ENCODE peak calls at places on chromosomes 11 and 22, in seven cellular contexts. F is mesenchymal stem cell, O is IMR-90, Y is H9, G is mesendoderm, H is trophoblast cell, E is H1. M is an unnamed sample.

GRCh38 chr22:27515091-27515523 is 286.4 kb downstream of the MN1 start:
- DNase-seq in F (no peak), Y (no peak), O (no peak), E (no peak), G (no peak), H (no peak), M (no peak)

GRCh38 chr11:77636738-77637344 is 753 bp downstream of the CLNS1A start:
- DNase-seq in E (no peak), O (no peak), F (peak; percentile 17), Y (no peak), G (peak; percentile 16), H (no peak), M (no peak)

GRCh38 chr11:83612891-83613766 is 327.0 kb upstream of the CCDC90B start:
- DNase-seq in O (no peak), E (peak; percentile 60), G (peak; percentile 73), Y (peak; percentile 61), H (no peak), F (no peak), M (peak; percentile 30)

GRCh38 chr11:34909435-34909834 is 6.7 kb downstream of the APIP start:
- DNase-seq in G (no peak), E (no peak), O (no peak), Y (no peak), H (no peak), F (no peak), M (no peak)

GRCh38 chr11:61472282-61472681 is 36.3 kb upstream of the LRRC10B start:
- DNase-seq in G (no peak), F (no peak), Y (no peak), H (peak; percentile 88), O (peak; percentile 10), E (no peak), M (no peak)

GRCh38 chr11:12963789-12964536 is 45.2 kb upstream of the RASSF10 start:
- DNase-seq in E (peak; percentile 92), Y (peak; percentile 83), H (peak; percentile 51), F (peak; percentile 65), O (peak; percentile 48), G (peak; percentile 80), M (peak; percentile 78)

GRCh38 chr22:42367980-42368378 is 64.2 kb downstream of the NFAM1 start:
- DNase-seq in F (no peak), G (no peak), O (no peak), H (no peak), E (no peak), Y (no peak), M (no peak)

GRCh38 chr22:44645083-44645482 is 56.9 kb upstream of the PRR5 start:
- DNase-seq in G (no peak), O (no peak), H (no peak), E (no peak), Y (no peak), F (no peak), M (no peak)

GRCh38 chr11:59931688-59932087 is 6.5 kb upstream of the OOSP1 start:
- DNase-seq in F (no peak), G (no peak), H (no peak), Y (no peak), O (no peak), E (no peak), M (no peak)

GRCh38 chr22:26471522-26471921 is 12.1 kb downstream of the HPS4 start:
- DNase-seq in G (peak; percentile 88), O (peak; percentile 83), E (no peak), Y (no peak), F (peak; percentile 88), H (peak; percentile 60), M (no peak)

GRCh38 chr11:91115116-91115515 is 892.3 kb upstream of the CHORDC1 start:
- DNase-seq in Y (no peak), H (no peak), O (no peak), G (no peak), F (no peak), E (no peak), M (no peak)

DNA sequence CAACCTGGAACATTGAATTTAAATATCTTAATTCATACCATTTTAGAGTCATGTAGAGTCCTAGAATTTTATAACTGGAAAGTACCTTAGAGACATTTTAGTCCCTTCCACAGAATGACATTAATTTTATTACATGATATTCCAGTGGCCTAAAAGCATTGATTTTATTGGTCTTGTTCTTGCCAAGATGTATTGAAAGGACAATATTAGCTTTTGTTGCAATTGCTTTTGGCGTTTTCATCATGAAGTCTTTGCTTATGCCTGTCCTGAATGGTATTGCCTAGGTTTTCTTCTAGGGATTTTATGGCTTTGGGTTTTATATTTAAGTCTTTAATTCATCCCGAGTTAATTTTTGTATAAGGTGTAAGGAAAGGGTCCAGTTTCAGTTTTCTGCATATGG is 29.0 kb downstream of the OR51F1 start:
- DNase-seq in O (no peak), Y (no peak), H (no peak), G (no peak), F (no peak), E (no peak), M (no peak)
- H4K8ac ChIP-seq in O (no peak overlapping the region), Y (no peak overlapping the region), H (no peak overlapping the region), G (no peak overlapping the region), F (no peak overlapping the region), E (no peak overlapping the region), M (no peak overlapping the region)

GRCh38 chr11:65633390-65634139 is 4.3 kb upstream of the SIPA1 start:
- DNase-seq in O (no peak), F (no peak), G (no peak), Y (no peak), H (no peak), E (no peak), M (no peak)
- H3K4ac ChIP-seq in O (no peak overlapping the region), F (no peak overlapping the region), G (no peak overlapping the region), Y (no peak overlapping the region), H (no peak overlapping the region), E (no peak overlapping the region), M (no peak overlapping the region)

GRCh38 chr22:38886333-38886732 is 14.3 kb upstream of the CBX6 start:
- DNase-seq in F (no peak), H (no peak), G (no peak), O (no peak), E (no peak), Y (no peak), M (no peak)
- H3K23ac ChIP-seq in F (no peak overlapping the region), H (no peak overlapping the region), G (no peak overlapping the region), O (no peak overlapping the region), E (no peak overlapping the region), Y (no peak overlapping the region), M (no peak overlapping the region)

GRCh38 chr11:118980191-118980881 is 8.8 kb downstream of the FOXR1 start:
- DNase-seq in O (no peak), E (peak; percentile 59), Y (peak; percentile 71), F (no peak), G (peak; percentile 64), H (no peak), M (no peak)
- H4K8ac ChIP-seq in O (no peak overlapping the region), E (no peak overlapping the region), Y (no peak overlapping the region), F (no peak overlapping the region), G (no peak overlapping the region), H (no peak overlapping the region), M (no peak overlapping the region)

DNA sequence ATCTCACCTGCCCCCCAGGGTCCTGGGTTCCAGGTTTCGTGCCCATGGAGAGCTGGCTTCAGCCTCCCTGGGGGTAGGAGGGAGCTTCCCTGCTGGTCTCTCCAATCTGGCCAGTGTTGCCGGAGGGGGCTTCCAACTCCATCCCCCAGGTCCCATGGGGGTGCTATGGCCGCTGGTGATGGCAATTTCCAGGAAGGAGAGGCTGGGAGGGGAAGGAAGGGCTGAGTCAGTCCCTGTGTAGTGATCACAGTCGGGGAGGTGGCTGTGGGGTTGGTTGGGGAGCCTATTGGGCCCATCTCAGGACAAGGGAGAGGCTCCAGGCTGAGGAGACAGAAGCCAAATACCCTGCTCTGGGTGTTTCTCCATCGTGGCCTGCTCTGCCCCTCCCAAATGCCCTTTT is 5.7 kb upstream of the CDC42EP2 start:
- DNase-seq in Y (no peak), G (no peak), F (no peak), H (no peak), O (no peak), E (no peak), M (no peak)
- H3K4ac ChIP-seq in Y (no peak overlapping the region), G (no peak overlapping the region), F (peak overlapping the region; percentile 73), H (no peak overlapping the region), O (peak overlapping the region; percentile 33), E (no peak overlapping the region), M (no peak overlapping the region)

DNA sequence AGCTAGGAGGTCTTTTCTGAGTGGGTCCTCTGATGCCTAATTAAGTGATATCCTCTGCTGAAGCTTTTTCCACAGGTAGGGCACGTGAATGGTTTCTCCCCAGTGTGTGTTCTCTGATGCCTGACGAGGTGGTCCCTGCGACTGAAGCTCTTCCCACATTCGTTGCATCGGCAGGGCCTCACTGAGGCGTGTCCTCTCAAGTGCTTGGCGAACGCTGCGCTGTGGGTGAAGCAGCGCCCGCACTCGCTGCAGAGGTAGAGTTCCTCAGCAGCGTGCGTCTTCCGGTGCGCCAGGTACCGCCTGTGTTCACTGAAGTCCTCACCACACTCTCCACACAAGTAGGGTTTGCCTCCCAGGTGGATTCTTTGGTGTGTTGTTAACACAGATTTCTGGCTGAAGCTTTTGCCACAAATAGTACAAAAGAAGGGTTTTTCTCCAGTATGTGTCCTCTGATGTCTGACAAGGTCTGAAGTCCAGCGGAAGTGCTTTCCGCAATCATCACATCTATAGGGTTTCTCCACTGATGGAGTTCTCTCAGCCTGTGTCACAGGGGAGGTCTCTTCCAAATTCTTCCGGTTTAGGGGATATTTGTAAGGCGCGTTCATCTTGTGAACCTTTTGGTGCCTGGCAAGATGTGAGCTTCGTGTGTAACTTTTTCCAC is 15.3 kb downstream of the ZNF202 start:
- DNase-seq in Y (no peak), E (no peak), H (no peak), F (no peak), G (no peak), O (no peak), M (no peak)
- H3K23ac ChIP-seq in Y (no peak overlapping the region), E (no peak overlapping the region), H (no peak overlapping the region), F (no peak overlapping the region), G (no peak overlapping the region), O (no peak overlapping the region), M (no peak overlapping the region)

DNA sequence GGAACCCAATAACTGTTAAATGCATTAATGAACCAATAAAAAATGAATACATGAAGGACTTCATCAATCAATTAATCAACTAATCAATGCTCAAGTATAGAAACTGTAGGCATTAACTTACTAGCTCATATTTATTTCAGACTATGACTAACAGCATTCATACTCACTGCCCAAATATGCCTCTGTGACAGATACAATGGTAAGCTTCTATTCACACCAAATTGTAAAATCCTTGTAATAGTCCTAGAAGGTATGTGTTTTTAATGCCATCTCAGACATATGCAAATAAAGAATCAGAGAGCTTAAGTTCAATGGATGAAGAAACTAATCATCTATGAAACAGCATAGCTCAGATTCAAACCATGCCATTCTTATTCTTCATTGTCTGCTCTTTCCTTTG is 1253.6 kb upstream of the TENM4 start:
- DNase-seq in E (no peak), F (no peak), G (no peak), H (no peak), O (no peak), Y (no peak), M (no peak)
- H4K8ac ChIP-seq in E (no peak overlapping the region), F (no peak overlapping the region), G (no peak overlapping the region), H (no peak overlapping the region), O (no peak overlapping the region), Y (no peak overlapping the region), M (no peak overlapping the region)